ENCODE peak calls at places on chromosomes 12 and 14, in eight cellular contexts. A is neural crest cell, T is HCT116, X is cardiac fibroblast, O is omental fat pad, H is AG04449, Y is body of pancreas, I is astrocyte of the spinal cord. S is an unnamed sample.

GRCh38 chr12:12349711-12350665 is at the start of gene MANSC1:
- DNase-seq in A (peak), T (no peak), X (peak), O (no peak), H (no peak), Y (peak), I (no peak), S (no peak)

GRCh38 chr14:99703381-99703780 is 19.3 kb downstream of the CYP46A1 start:
- DNase-seq in A (no peak), T (no peak), X (no peak), O (no peak), H (no peak), Y (no peak), I (no peak), S (no peak)

GRCh38 chr12:61357496-61357895 is 902.7 kb upstream of the USP15 start:
- DNase-seq in A (no peak), T (no peak), X (no peak), O (no peak), H (no peak), Y (no peak), I (no peak), S (no peak)

GRCh38 chr12:90908465-90908864 is 46.5 kb downstream of the CCER1 start:
- DNase-seq in A (no peak), T (no peak), X (peak), O (no peak), H (no peak), Y (no peak), I (peak), S (no peak)

GRCh38 chr14:52802597-52802996 is 11.2 kb upstream of the GNPNAT1 start:
- DNase-seq in A (no peak), T (no peak), X (no peak), O (no peak), H (peak), Y (no peak), I (peak), S (no peak)

GRCh38 chr12:64670856-64671639 is 60.8 kb downstream of the RASSF3 start:
- DNase-seq in A (no peak), T (peak), X (peak), O (no peak), H (no peak), Y (peak), I (peak), S (no peak)

GRCh38 chr12:43964966-43965365 is 129.1 kb downstream of the TMEM117 start:
- DNase-seq in A (no peak), T (no peak), X (peak), O (no peak), H (no peak), Y (no peak), I (peak), S (no peak)

GRCh38 chr12:11778703-11779102 is 129.2 kb downstream of the ETV6 start:
- DNase-seq in A (no peak), T (no peak), X (no peak), O (no peak), H (no peak), Y (no peak), I (no peak), S (no peak)

GRCh38 chr12:5220835-5221234 is 177.2 kb downstream of the KCNA5 start:
- DNase-seq in A (no peak), T (no peak), X (no peak), O (no peak), H (no peak), Y (no peak), I (no peak), S (no peak)

GRCh38 chr14:93894992-93895391 is 32.2 kb upstream of the FAM181A start:
- DNase-seq in A (no peak), T (no peak), X (no peak), O (no peak), H (no peak), Y (no peak), I (no peak), S (no peak)

GRCh38 chr14:100271247-100271939 is 32.4 kb downstream of the YY1 start:
- DNase-seq in A (no peak), T (no peak), X (peak), O (no peak), H (no peak), Y (peak), I (peak), S (no peak)

GRCh38 chr14:77965919-77966435 is 166.1 kb downstream of the ADCK1 start:
- DNase-seq in A (no peak), T (no peak), X (peak), O (no peak), H (no peak), Y (peak), I (peak), S (no peak)

GRCh38 chr12:132317233-132317938 is 12.0 kb downstream of the GALNT9 start:
- DNase-seq in A (no peak), T (no peak), X (no peak), O (no peak), H (no peak), Y (no peak), I (no peak), S (no peak)

GRCh38 chr14:23727566-23728335 is 91.6 kb downstream of the DHRS2 start:
- DNase-seq in A (no peak), T (peak), X (peak), O (no peak), H (no peak), Y (no peak), I (peak), S (peak)

GRCh38 chr12:55707841-55708694 is at the start of gene ITGA7:
- DNase-seq in A (peak), T (no peak), X (no peak), O (no peak), H (no peak), Y (peak), I (no peak), S (peak)

GRCh38 chr12:95511962-95512361 is 38.0 kb downstream of the METAP2 start:
- DNase-seq in A (no peak), T (no peak), X (no peak), O (no peak), H (no peak), Y (no peak), I (no peak), S (no peak)

GRCh38 chr12:124565071-124565491 is 2.3 kb downstream of the NCOR2 start:
- DNase-seq in A (no peak), T (no peak), X (no peak), O (no peak), H (no peak), Y (peak), I (no peak), S (no peak)

GRCh38 chr12:52234226-52234810 is 1.3 kb downstream of the KRT7 start:
- DNase-seq in A (no peak), T (no peak), X (no peak), O (peak), H (no peak), Y (no peak), I (no peak), S (no peak)

GRCh38 chr12:33718631-33719030 is 279.0 kb upstream of the SYT10 start:
- DNase-seq in A (no peak), T (no peak), X (no peak), O (no peak), H (no peak), Y (no peak), I (no peak), S (no peak)

GRCh38 chr12:107091381-107091780 is 2.0 kb downstream of the CRY1 start:
- DNase-seq in A (no peak), T (no peak), X (peak), O (no peak), H (no peak), Y (no peak), I (peak), S (no peak)

GRCh38 chr12:89389755-89390661 is 37.7 kb upstream of the DUSP6 start:
- DNase-seq in A (no peak), T (no peak), X (peak), O (no peak), H (no peak), Y (no peak), I (no peak), S (no peak)

GRCh38 chr12:121753844-121754264 is 39.6 kb downstream of the RHOF start:
- DNase-seq in A (no peak), T (no peak), X (no peak), O (no peak), H (no peak), Y (peak), I (no peak), S (no peak)

GRCh38 chr14:75200451-75200850 is 24.0 kb upstream of the TMED10 start:
- DNase-seq in A (no peak), T (peak), X (no peak), O (no peak), H (no peak), Y (peak), I (no peak), S (no peak)

GRCh38 chr12:110661337-110661972 is 27.5 kb downstream of the HVCN1 start:
- DNase-seq in A (no peak), T (no peak), X (no peak), O (no peak), H (no peak), Y (no peak), I (no peak), S (no peak)

GRCh38 chr12:53241623-53242412 is 9.8 kb upstream of the RARG start:
- DNase-seq in A (no peak), T (no peak), X (no peak), O (no peak), H (no peak), Y (no peak), I (no peak), S (peak)

GRCh38 chr12:104433061-104433460 is 23.7 kb upstream of the CHST11 start:
- DNase-seq in A (no peak), T (no peak), X (no peak), O (no peak), H (no peak), Y (no peak), I (no peak), S (no peak)

GRCh38 chr12:19234991-19235876 is 105.7 kb downstream of the PLEKHA5 start:
- DNase-seq in A (no peak), T (no peak), X (peak), O (no peak), H (no peak), Y (no peak), I (peak), S (no peak)

GRCh38 chr14:94011795-94012194 is 14.3 kb upstream of the OTUB2 start:
- DNase-seq in A (no peak), T (no peak), X (no peak), O (no peak), H (no peak), Y (no peak), I (peak), S (no peak)

GRCh38 chr12:63826002-63826585 is 18.4 kb upstream of the SRGAP1 start:
- DNase-seq in A (no peak), T (peak), X (peak), O (no peak), H (no peak), Y (no peak), I (peak), S (no peak)

GRCh38 chr12:124980098-124980892 is 8.6 kb downstream of the DHX37 start:
- DNase-seq in A (no peak), T (no peak), X (no peak), O (no peak), H (no peak), Y (no peak), I (no peak), S (no peak)

GRCh38 chr14:96741151-96741977 is 55.8 kb upstream of the VRK1 start:
- DNase-seq in A (peak), T (no peak), X (peak), O (no peak), H (no peak), Y (peak), I (peak), S (peak)

GRCh38 chr12:92753976-92754885 is 51.4 kb downstream of the PLEKHG7 start:
- DNase-seq in A (no peak), T (no peak), X (peak), O (no peak), H (no peak), Y (no peak), I (no peak), S (no peak)

GRCh38 chr12:70721958-70722357 is 84.7 kb upstream of the PTPRB start:
- DNase-seq in A (no peak), T (no peak), X (no peak), O (no peak), H (no peak), Y (no peak), I (no peak), S (no peak)

GRCh38 chr14:102029956-102030355 is 56.9 kb downstream of the HSP90AA1 start:
- DNase-seq in A (no peak), T (no peak), X (peak), O (no peak), H (peak), Y (no peak), I (peak), S (no peak)

GRCh38 chr14:92914087-92914656 is 8.8 kb upstream of the CHGA start:
- DNase-seq in A (peak), T (no peak), X (peak), O (no peak), H (no peak), Y (peak), I (peak), S (no peak)

GRCh38 chr12:55899035-55899434 is 28.7 kb downstream of the PYM1 start:
- DNase-seq in A (no peak), T (no peak), X (peak), O (no peak), H (no peak), Y (no peak), I (peak), S (no peak)

GRCh38 chr14:33282181-33282580 is 343.5 kb downstream of the NPAS3 start:
- DNase-seq in A (no peak), T (no peak), X (no peak), O (no peak), H (no peak), Y (no peak), I (peak), S (no peak)

GRCh38 chr12:26773313-26774104 is 59.5 kb downstream of the ITPR2 start:
- DNase-seq in A (no peak), T (no peak), X (no peak), O (no peak), H (no peak), Y (no peak), I (no peak), S (no peak)

GRCh38 chr14:103138483-103139370 is 15.5 kb downstream of the TNFAIP2 start:
- DNase-seq in A (no peak), T (no peak), X (no peak), O (no peak), H (no peak), Y (no peak), I (no peak), S (no peak)

DNA sequence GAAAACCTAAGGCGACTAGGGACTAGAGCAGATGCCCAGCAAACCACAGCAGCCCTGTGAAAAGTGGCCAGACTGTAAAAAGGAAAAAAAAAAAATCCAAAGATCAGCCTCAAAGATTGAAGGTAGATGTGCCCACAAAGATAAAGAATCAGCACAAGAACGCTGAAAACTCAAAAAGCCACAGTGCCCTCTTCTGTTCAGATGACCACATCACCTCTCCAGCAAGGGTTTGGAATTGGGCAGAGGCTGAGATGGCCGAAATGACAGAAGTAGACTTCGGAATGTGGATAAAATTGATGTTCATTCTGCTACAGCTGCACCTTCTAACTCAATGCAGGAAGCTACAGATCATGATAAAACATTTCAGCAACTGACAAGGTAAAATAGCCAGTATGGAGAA is 154.4 kb downstream of the GPHN start:
- DNase-seq in A (no peak), T (no peak), X (peak), O (no peak), H (no peak), Y (no peak), I (no peak), S (no peak)
- TF ChIP-seq CTCF in A (peak), T (peak), X (peak), O (no peak), H (peak), Y (peak), I (peak), S (no peak)

DNA sequence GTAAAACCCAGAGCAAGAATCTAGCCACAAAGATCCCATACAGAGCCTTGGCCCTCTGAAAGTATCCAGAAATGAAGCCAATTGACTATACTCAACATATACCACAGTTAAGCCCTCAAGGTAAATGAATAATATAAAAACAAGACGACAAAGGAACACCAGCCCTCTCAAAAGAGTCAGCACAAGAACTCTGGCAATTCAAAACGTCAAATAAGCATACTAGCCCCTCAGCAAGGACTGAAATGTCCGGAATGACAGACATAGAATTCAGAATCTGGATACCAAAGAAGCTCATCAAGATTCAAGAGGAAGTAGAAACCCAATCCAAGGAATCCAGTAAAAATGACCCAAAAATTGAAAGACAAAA is 49.9 kb downstream of the GTF2A1 start:
- DNase-seq in A (no peak), T (no peak), X (no peak), O (no peak), H (no peak), Y (no peak), I (no peak), S (no peak)
- TF ChIP-seq CTCF in A (no peak), T (no peak), X (no peak), O (no peak), H (no peak), Y (no peak), I (no peak), S (no peak)

GRCh38 chr14:56247495-56248087 is 129.4 kb downstream of the PELI2 start:
- DNase-seq in A (no peak), T (peak), X (peak), O (no peak), H (no peak), Y (no peak), I (peak), S (no peak)
- TF ChIP-seq CTCF in A (peak), T (peak), X (peak), O (no peak), H (peak), Y (peak), I (peak), S (peak)

GRCh38 chr14:76282581-76282980 is 93.4 kb upstream of the ESRRB start:
- DNase-seq in A (no peak), T (no peak), X (no peak), O (no peak), H (no peak), Y (no peak), I (no peak), S (no peak)
- TF ChIP-seq CTCF in A (no peak), T (no peak), X (no peak), O (no peak), H (no peak), Y (no peak), I (no peak), S (no peak)